ENCODE peak calls at places on chromosomes 2 and 18, in seven cellular contexts. One of them, this sample, is unnamed.
A peak's percentile ranks its signal among the peaks of the same experiment; 100 is the strongest.

GRCh38 chr18:49464718-49465598 is 4.5 kb upstream of the DYM start:
- DNase-seq in neuronal stem cell: peak; percentile 54
- DNase-seq in H9: peak; percentile 81
- DNase-seq in mesenchymal stem cell: peak; percentile 13
- DNase-seq in IMR-90: peak; percentile 28
- DNase-seq in H1: peak; percentile 59
- DNase-seq in mesendoderm: peak; percentile 95
- DNase-seq in this sample: peak; percentile 97

GRCh38 chr2:152716805-152717241 is 438 bp downstream of the PRPF40A start:
- DNase-seq in neuronal stem cell: no peak
- DNase-seq in H9: no peak
- DNase-seq in mesenchymal stem cell: no peak
- DNase-seq in IMR-90: no peak
- DNase-seq in H1: peak; percentile 51
- DNase-seq in mesendoderm: peak; percentile 76
- DNase-seq in this sample: peak; percentile 36

GRCh38 chr2:205883965-205884364 is 201.7 kb downstream of the NRP2 start:
- DNase-seq in neuronal stem cell: no peak
- DNase-seq in H9: no peak
- DNase-seq in mesenchymal stem cell: no peak
- DNase-seq in IMR-90: no peak
- DNase-seq in H1: no peak
- DNase-seq in mesendoderm: no peak
- DNase-seq in this sample: no peak

GRCh38 chr18:69636529-69637301 is 236.0 kb downstream of the DOK6 start:
- DNase-seq in neuronal stem cell: no peak
- DNase-seq in H9: peak; percentile 47
- DNase-seq in mesenchymal stem cell: peak; percentile 6
- DNase-seq in IMR-90: no peak
- DNase-seq in H1: peak; percentile 54
- DNase-seq in mesendoderm: peak; percentile 49
- DNase-seq in this sample: no peak

GRCh38 chr2:196268538-196269338 is 97.4 kb upstream of the STK17B start:
- DNase-seq in neuronal stem cell: no peak
- DNase-seq in H9: no peak
- DNase-seq in mesenchymal stem cell: peak; percentile 59
- DNase-seq in IMR-90: peak; percentile 74
- DNase-seq in H1: no peak
- DNase-seq in mesendoderm: peak; percentile 82
- DNase-seq in this sample: peak; percentile 80

GRCh38 chr2:240432430-240432819 is 3.0 kb upstream of the GPC1 start:
- DNase-seq in neuronal stem cell: no peak
- DNase-seq in H9: peak; percentile 21
- DNase-seq in mesenchymal stem cell: no peak
- DNase-seq in IMR-90: no peak
- DNase-seq in H1: peak; percentile 22
- DNase-seq in mesendoderm: no peak
- DNase-seq in this sample: no peak

GRCh38 chr2:25582079-25582830 is 91.1 kb downstream of the DTNB start:
- DNase-seq in neuronal stem cell: no peak
- DNase-seq in H9: no peak
- DNase-seq in mesenchymal stem cell: no peak
- DNase-seq in IMR-90: no peak
- DNase-seq in H1: no peak
- DNase-seq in mesendoderm: no peak
- DNase-seq in this sample: no peak

GRCh38 chr2:168396131-168396530 is 59.9 kb upstream of the CERS6 start:
- DNase-seq in neuronal stem cell: no peak
- DNase-seq in H9: no peak
- DNase-seq in mesenchymal stem cell: no peak
- DNase-seq in IMR-90: peak; percentile 4
- DNase-seq in H1: no peak
- DNase-seq in mesendoderm: no peak
- DNase-seq in this sample: no peak

GRCh38 chr2:166361351-166362153 is 14.2 kb downstream of the SCN9A start:
- DNase-seq in neuronal stem cell: no peak
- DNase-seq in H9: no peak
- DNase-seq in mesenchymal stem cell: peak; percentile 41
- DNase-seq in IMR-90: peak; percentile 69
- DNase-seq in H1: no peak
- DNase-seq in mesendoderm: peak; percentile 38
- DNase-seq in this sample: no peak

GRCh38 chr2:109264595-109265328 is 135.8 kb downstream of the SH3RF3 start:
- DNase-seq in neuronal stem cell: no peak
- DNase-seq in H9: no peak
- DNase-seq in mesenchymal stem cell: peak; percentile 75
- DNase-seq in IMR-90: peak; percentile 75
- DNase-seq in H1: no peak
- DNase-seq in mesendoderm: no peak
- DNase-seq in this sample: no peak

GRCh38 chr2:232543928-232544631 is 4.6 kb downstream of the CHRNG start:
- DNase-seq in neuronal stem cell: no peak
- DNase-seq in H9: no peak
- DNase-seq in mesenchymal stem cell: no peak
- DNase-seq in IMR-90: no peak
- DNase-seq in H1: peak; percentile 49
- DNase-seq in mesendoderm: no peak
- DNase-seq in this sample: no peak

GRCh38 chr2:118095610-118096009 is 7.3 kb downstream of the INSIG2 start:
- DNase-seq in neuronal stem cell: no peak
- DNase-seq in H9: no peak
- DNase-seq in mesenchymal stem cell: peak; percentile 43
- DNase-seq in IMR-90: no peak
- DNase-seq in H1: no peak
- DNase-seq in mesendoderm: no peak
- DNase-seq in this sample: no peak

GRCh38 chr2:37378411-37378810 is 34.0 kb downstream of the QPCT start:
- DNase-seq in neuronal stem cell: no peak
- DNase-seq in H9: no peak
- DNase-seq in mesenchymal stem cell: peak; percentile 60
- DNase-seq in IMR-90: peak; percentile 63
- DNase-seq in H1: peak; percentile 23
- DNase-seq in mesendoderm: peak; percentile 61
- DNase-seq in this sample: peak; percentile 71

GRCh38 chr2:85549826-85550225 is 10.9 kb downstream of the MAT2A start:
- DNase-seq in neuronal stem cell: no peak
- DNase-seq in H9: no peak
- DNase-seq in mesenchymal stem cell: peak; percentile 80
- DNase-seq in IMR-90: peak; percentile 99
- DNase-seq in H1: no peak
- DNase-seq in mesendoderm: peak; percentile 70
- DNase-seq in this sample: peak; percentile 59

GRCh38 chr2:196403471-196403870 is 232.1 kb upstream of the STK17B start:
- DNase-seq in neuronal stem cell: no peak
- DNase-seq in H9: no peak
- DNase-seq in mesenchymal stem cell: peak; percentile 87
- DNase-seq in IMR-90: peak; percentile 85
- DNase-seq in H1: no peak
- DNase-seq in mesendoderm: no peak
- DNase-seq in this sample: no peak

GRCh38 chr2:28413152-28413895 is 20.7 kb downstream of the FOSL2 start:
- DNase-seq in neuronal stem cell: no peak
- DNase-seq in H9: peak; percentile 72
- DNase-seq in mesenchymal stem cell: peak; percentile 76
- DNase-seq in IMR-90: peak; percentile 49
- DNase-seq in H1: peak; percentile 62
- DNase-seq in mesendoderm: peak; percentile 57
- DNase-seq in this sample: peak; percentile 43

GRCh38 chr2:176677746-176678145 is 408.5 kb downstream of the MTX2 start:
- DNase-seq in neuronal stem cell: no peak
- DNase-seq in H9: no peak
- DNase-seq in mesenchymal stem cell: no peak
- DNase-seq in IMR-90: no peak
- DNase-seq in H1: no peak
- DNase-seq in mesendoderm: no peak
- DNase-seq in this sample: no peak

GRCh38 chr2:173860566-173860965 is 104.6 kb downstream of the SP3 start:
- DNase-seq in neuronal stem cell: no peak
- DNase-seq in H9: no peak
- DNase-seq in mesenchymal stem cell: no peak
- DNase-seq in IMR-90: no peak
- DNase-seq in H1: no peak
- DNase-seq in mesendoderm: no peak
- DNase-seq in this sample: no peak

GRCh38 chr18:59220784-59221765 is 1.1 kb downstream of the GRP start:
- DNase-seq in neuronal stem cell: no peak
- DNase-seq in H9: peak; percentile 42
- DNase-seq in mesenchymal stem cell: no peak
- DNase-seq in IMR-90: no peak
- DNase-seq in H1: peak; percentile 70
- DNase-seq in mesendoderm: peak; percentile 44
- DNase-seq in this sample: no peak

GRCh38 chr2:177568893-177569292 is 176.3 kb downstream of the AGPS start:
- DNase-seq in neuronal stem cell: no peak
- DNase-seq in H9: no peak
- DNase-seq in mesenchymal stem cell: no peak
- DNase-seq in IMR-90: no peak
- DNase-seq in H1: no peak
- DNase-seq in mesendoderm: no peak
- DNase-seq in this sample: no peak

GRCh38 chr2:132416080-132416911 is at the start of gene GPR39:
- DNase-seq in neuronal stem cell: peak; percentile 48
- DNase-seq in H9: peak; percentile 88
- DNase-seq in mesenchymal stem cell: peak; percentile 98
- DNase-seq in IMR-90: peak; percentile 96
- DNase-seq in H1: peak; percentile 75
- DNase-seq in mesendoderm: peak; percentile 96
- DNase-seq in this sample: peak; percentile 85

GRCh38 chr2:188193230-188193629 is 98.4 kb upstream of the GULP1 start:
- DNase-seq in neuronal stem cell: no peak
- DNase-seq in H9: no peak
- DNase-seq in mesenchymal stem cell: no peak
- DNase-seq in IMR-90: peak; percentile 4
- DNase-seq in H1: no peak
- DNase-seq in mesendoderm: no peak
- DNase-seq in this sample: no peak
- H4K8ac ChIP-seq in neuronal stem cell: no peak overlapping the region
- H4K8ac ChIP-seq in H9: no peak overlapping the region
- H4K8ac ChIP-seq in mesenchymal stem cell: no peak overlapping the region
- H4K8ac ChIP-seq in IMR-90: no peak overlapping the region
- H4K8ac ChIP-seq in H1: no peak overlapping the region
- H4K8ac ChIP-seq in mesendoderm: no peak overlapping the region
- H4K8ac ChIP-seq in this sample: no peak overlapping the region

GRCh38 chr2:46040563-46041155 is 256.5 kb upstream of the EPAS1 start:
- DNase-seq in neuronal stem cell: no peak
- DNase-seq in H9: no peak
- DNase-seq in mesenchymal stem cell: no peak
- DNase-seq in IMR-90: no peak
- DNase-seq in H1: no peak
- DNase-seq in mesendoderm: no peak
- DNase-seq in this sample: no peak

GRCh38 chr2:46034535-46034934 is 262.7 kb upstream of the EPAS1 start:
- DNase-seq in neuronal stem cell: no peak
- DNase-seq in H9: no peak
- DNase-seq in mesenchymal stem cell: no peak
- DNase-seq in IMR-90: no peak
- DNase-seq in H1: no peak
- DNase-seq in mesendoderm: no peak
- DNase-seq in this sample: no peak

GRCh38 chr2:46032996-46033395 is 264.2 kb upstream of the EPAS1 start:
- DNase-seq in neuronal stem cell: no peak
- DNase-seq in H9: no peak
- DNase-seq in mesenchymal stem cell: no peak
- DNase-seq in IMR-90: no peak
- DNase-seq in H1: no peak
- DNase-seq in mesendoderm: no peak
- DNase-seq in this sample: no peak

GRCh38 chr2:46039543-46040303 is 257.5 kb upstream of the EPAS1 start:
- DNase-seq in neuronal stem cell: no peak
- DNase-seq in H9: no peak
- DNase-seq in mesenchymal stem cell: peak; percentile 48
- DNase-seq in IMR-90: no peak
- DNase-seq in H1: no peak
- DNase-seq in mesendoderm: no peak
- DNase-seq in this sample: no peak

DNA sequence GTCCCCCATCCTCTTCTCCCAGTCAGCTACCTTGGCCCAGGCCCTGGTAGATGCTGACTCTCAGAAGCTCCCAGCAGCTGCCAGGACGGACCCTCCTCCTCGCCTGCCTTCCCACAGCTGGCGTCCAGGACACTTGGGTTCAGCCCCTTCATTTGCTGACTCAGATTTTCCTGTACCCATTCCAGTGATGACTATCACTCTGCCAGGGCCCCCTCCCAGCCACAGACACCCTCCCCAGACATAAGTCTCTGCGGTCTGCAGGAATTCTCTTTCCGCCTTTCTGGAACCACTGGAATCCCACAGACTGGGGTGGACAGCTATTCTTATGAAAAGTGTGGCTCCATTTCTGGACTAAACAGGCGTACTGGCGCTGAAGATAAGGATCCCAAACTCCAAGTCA is 260.3 kb upstream of the EPAS1 start:
- DNase-seq in neuronal stem cell: no peak
- DNase-seq in H9: no peak
- DNase-seq in mesenchymal stem cell: peak; percentile 70
- DNase-seq in IMR-90: peak; percentile 32
- DNase-seq in H1: no peak
- DNase-seq in mesendoderm: no peak
- DNase-seq in this sample: peak; percentile 27
- H4K8ac ChIP-seq in neuronal stem cell: no peak overlapping the region
- H4K8ac ChIP-seq in H9: no peak overlapping the region
- H4K8ac ChIP-seq in mesenchymal stem cell: no peak overlapping the region
- H4K8ac ChIP-seq in IMR-90: no peak overlapping the region
- H4K8ac ChIP-seq in H1: no peak overlapping the region
- H4K8ac ChIP-seq in mesendoderm: no peak overlapping the region
- H4K8ac ChIP-seq in this sample: no peak overlapping the region

DNA sequence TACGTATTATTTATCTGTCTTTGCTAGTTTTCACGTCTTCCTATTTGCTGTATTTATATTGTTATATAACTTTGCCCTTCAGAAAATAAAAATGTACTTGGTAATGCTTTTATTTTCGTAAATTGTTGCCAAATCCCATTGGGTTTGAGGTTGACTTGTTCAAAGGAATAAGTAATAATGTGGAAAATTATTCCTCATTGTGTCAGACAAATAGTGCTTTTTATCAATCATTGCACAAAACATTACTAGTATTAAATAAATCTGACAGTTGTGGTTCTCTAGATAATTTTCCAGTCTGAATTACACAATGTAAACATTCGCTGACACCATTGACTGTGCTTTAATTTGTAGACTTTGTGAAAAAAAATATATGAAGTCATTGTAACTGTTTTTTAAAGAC is 798.3 kb upstream of the TMEFF2 start:
- DNase-seq in neuronal stem cell: no peak
- DNase-seq in H9: no peak
- DNase-seq in mesenchymal stem cell: no peak
- DNase-seq in IMR-90: no peak
- DNase-seq in H1: no peak
- DNase-seq in mesendoderm: no peak
- DNase-seq in this sample: no peak
- H4K8ac ChIP-seq in neuronal stem cell: no peak overlapping the region
- H4K8ac ChIP-seq in H9: no peak overlapping the region
- H4K8ac ChIP-seq in mesenchymal stem cell: no peak overlapping the region
- H4K8ac ChIP-seq in IMR-90: no peak overlapping the region
- H4K8ac ChIP-seq in H1: no peak overlapping the region
- H4K8ac ChIP-seq in mesendoderm: no peak overlapping the region
- H4K8ac ChIP-seq in this sample: no peak overlapping the region

DNA sequence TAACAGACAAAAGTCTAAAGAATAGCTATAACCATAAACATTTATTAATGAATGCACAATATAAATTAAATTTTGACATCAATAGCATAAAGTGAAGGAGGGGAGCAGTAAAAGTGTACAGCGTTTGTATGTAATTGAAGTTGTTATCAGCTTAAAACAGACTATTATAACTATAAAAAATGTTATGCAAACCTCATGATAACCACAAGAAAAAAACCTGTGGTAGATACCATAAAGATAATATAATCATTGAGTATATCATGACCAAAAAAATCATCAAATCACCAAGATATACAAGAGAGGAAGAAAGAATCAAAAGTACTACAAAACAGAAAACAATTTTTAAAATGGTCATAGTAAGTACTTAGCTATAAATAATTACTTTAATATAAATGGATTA is 122.0 kb upstream of the ID2 start:
- DNase-seq in neuronal stem cell: no peak
- DNase-seq in H9: no peak
- DNase-seq in mesenchymal stem cell: no peak
- DNase-seq in IMR-90: no peak
- DNase-seq in H1: no peak
- DNase-seq in mesendoderm: no peak
- DNase-seq in this sample: no peak
- H4K8ac ChIP-seq in neuronal stem cell: no peak overlapping the region
- H4K8ac ChIP-seq in H9: no peak overlapping the region
- H4K8ac ChIP-seq in mesenchymal stem cell: no peak overlapping the region
- H4K8ac ChIP-seq in IMR-90: no peak overlapping the region
- H4K8ac ChIP-seq in H1: no peak overlapping the region
- H4K8ac ChIP-seq in mesendoderm: no peak overlapping the region
- H4K8ac ChIP-seq in this sample: no peak overlapping the region

This sample was measured in trophoblast cell.